ENCODE peak calls at places on chromosomes 7 and 10, in five cellular contexts. One of them, this sample, is unnamed.

GRCh38 chr7:913736-914520 is 37.6 kb downstream of the GET4 start:
- DNase-seq in SW480: peak; percentile 99
- DNase-seq in HT-29: peak; percentile 98
- DNase-seq in adipocyte: no peak
- DNase-seq in H9: no peak
- DNase-seq in this sample: no peak

GRCh38 chr10:76337641-76338040 is 906.2 kb downstream of the LRMDA start:
- DNase-seq in adipocyte: no peak
- DNase-seq in HT-29: no peak
- DNase-seq in H9: no peak
- DNase-seq in SW480: no peak
- DNase-seq in this sample: no peak

GRCh38 chr10:119981826-119982225 is 89.3 kb downstream of the SEC23IP start:
- DNase-seq in adipocyte: no peak
- DNase-seq in H9: no peak
- DNase-seq in SW480: peak; percentile 6
- DNase-seq in HT-29: no peak
- DNase-seq in this sample: no peak

GRCh38 chr7:151775547-151776443 is 101.1 kb downstream of the PRKAG2 start:
- DNase-seq in SW480: no peak
- DNase-seq in adipocyte: no peak
- DNase-seq in HT-29: no peak
- DNase-seq in H9: no peak
- DNase-seq in this sample: no peak

GRCh38 chr10:3213174-3213573 is 40.6 kb upstream of the PITRM1 start:
- DNase-seq in adipocyte: no peak
- DNase-seq in H9: no peak
- DNase-seq in SW480: no peak
- DNase-seq in HT-29: no peak
- DNase-seq in this sample: no peak

GRCh38 chr7:77393261-77393660 is 22.9 kb downstream of the GSAP start:
- DNase-seq in adipocyte: no peak
- DNase-seq in HT-29: peak; percentile 28
- DNase-seq in SW480: peak; percentile 100
- DNase-seq in H9: no peak
- DNase-seq in this sample: no peak

GRCh38 chr7:21426286-21426957 is 1.5 kb upstream of the SP4 start:
- DNase-seq in SW480: peak; percentile 32
- DNase-seq in H9: peak; percentile 40
- DNase-seq in HT-29: peak; percentile 61
- DNase-seq in adipocyte: peak; percentile 14
- DNase-seq in this sample: no peak

GRCh38 chr10:6924166-6924565 is 344.1 kb upstream of the PRKCQ start:
- DNase-seq in H9: no peak
- DNase-seq in SW480: peak; percentile 22
- DNase-seq in adipocyte: peak; percentile 53
- DNase-seq in HT-29: no peak
- DNase-seq in this sample: no peak

GRCh38 chr7:30005511-30005910 is 15.9 kb upstream of the SCRN1 start:
- DNase-seq in adipocyte: no peak
- DNase-seq in HT-29: no peak
- DNase-seq in H9: no peak
- DNase-seq in SW480: no peak
- DNase-seq in this sample: no peak

GRCh38 chr7:84081973-84082522 is 112.5 kb downstream of the SEMA3A start:
- DNase-seq in adipocyte: no peak
- DNase-seq in H9: no peak
- DNase-seq in HT-29: no peak
- DNase-seq in SW480: no peak
- DNase-seq in this sample: no peak

GRCh38 chr10:100968037-100968736 is 1.1 kb upstream of the SEMA4G start:
- DNase-seq in adipocyte: no peak
- DNase-seq in H9: no peak
- DNase-seq in HT-29: no peak
- DNase-seq in SW480: no peak
- DNase-seq in this sample: no peak

GRCh38 chr10:68224810-68225209 is 7.1 kb downstream of the ATOH7 start:
- DNase-seq in adipocyte: peak; percentile 44
- DNase-seq in SW480: no peak
- DNase-seq in HT-29: no peak
- DNase-seq in H9: no peak
- DNase-seq in this sample: no peak

GRCh38 chr10:129769381-129770116 is 194.5 kb downstream of the EBF3 start:
- DNase-seq in SW480: no peak
- DNase-seq in H9: peak; percentile 14
- DNase-seq in HT-29: no peak
- DNase-seq in adipocyte: no peak
- DNase-seq in this sample: no peak

GRCh38 chr7:28371846-28372245 is 40.5 kb upstream of the CREB5 start:
- DNase-seq in HT-29: no peak
- DNase-seq in adipocyte: no peak
- DNase-seq in SW480: no peak
- DNase-seq in H9: no peak
- DNase-seq in this sample: no peak

GRCh38 chr10:129662386-129662785 is 195.3 kb downstream of the MGMT start:
- DNase-seq in H9: no peak
- DNase-seq in HT-29: no peak
- DNase-seq in SW480: no peak
- DNase-seq in adipocyte: no peak
- DNase-seq in this sample: no peak

GRCh38 chr7:5053175-5053574 is 7.5 kb downstream of the RBAK start:
- DNase-seq in HT-29: no peak
- DNase-seq in adipocyte: no peak
- DNase-seq in SW480: no peak
- DNase-seq in H9: no peak
- DNase-seq in this sample: no peak

GRCh38 chr10:79084012-79084971 is 15.5 kb downstream of the ZMIZ1 start:
- DNase-seq in H9: no peak
- DNase-seq in HT-29: peak; percentile 95
- DNase-seq in SW480: no peak
- DNase-seq in adipocyte: peak; percentile 78
- DNase-seq in this sample: peak; percentile 73